ENCODE peak calls at places on chromosome 1, in ten cellular contexts. T is astrocyte of the cerebellum, F is thoracic aorta, K is MCF 10A, H is osteoblast, W is SK-N-SH, Y is GM12865, S is adrenal gland, U is AG04450, G is H9. E is an unnamed sample.

GRCh38 chr1:20442920-20443625 is 42.9 kb downstream of the CAMK2N1 start:
- DNase-seq in T (no peak), F (no peak), K (no peak), H (peak; percentile 11), W (peak; percentile 71), Y (no peak), S (no peak), U (no peak), G (no peak), E (peak; percentile 63)

GRCh38 chr1:61337037-61337436 is 254.7 kb downstream of the NFIA start:
- DNase-seq in T (no peak), F (no peak), K (peak; percentile 23), H (no peak), W (no peak), Y (no peak), S (no peak), U (no peak), G (no peak), E (no peak)

GRCh38 chr1:70896224-70896623 is 151.4 kb downstream of the PTGER3 start:
- DNase-seq in T (no peak), F (no peak), K (peak; percentile 22), H (no peak), W (no peak), Y (no peak), S (no peak), U (no peak), G (no peak), E (no peak)

GRCh38 chr1:156493749-156494148 is 6.8 kb downstream of the MEF2D start:
- DNase-seq in T (no peak), F (no peak), K (no peak), H (no peak), W (no peak), Y (no peak), S (no peak), U (no peak), G (no peak), E (no peak)

GRCh38 chr1:30780409-30780808 is 22.8 kb upstream of the LAPTM5 start:
- DNase-seq in T (no peak), F (no peak), K (no peak), H (peak; percentile 42), W (no peak), Y (no peak), S (no peak), U (no peak), G (no peak), E (no peak)

GRCh38 chr1:205271277-205271676 is 43.5 kb downstream of the TMCC2 start:
- DNase-seq in T (no peak), F (no peak), K (no peak), H (peak; percentile 94), W (no peak), Y (no peak), S (peak; percentile 72), U (no peak), G (no peak), E (no peak)

GRCh38 chr1:17498214-17498613 is 41.3 kb upstream of the ARHGEF10L start:
- DNase-seq in T (no peak), F (no peak), K (no peak), H (no peak), W (no peak), Y (no peak), S (no peak), U (no peak), G (no peak), E (no peak)

GRCh38 chr1:25729774-25730173 is 70.2 kb upstream of the SELENON start:
- DNase-seq in T (no peak), F (no peak), K (no peak), H (no peak), W (no peak), Y (no peak), S (peak; percentile 62), U (no peak), G (no peak), E (no peak)

GRCh38 chr1:58815680-58816071 is 31.8 kb upstream of the JUN start:
- DNase-seq in T (no peak), F (no peak), K (peak; percentile 62), H (no peak), W (peak; percentile 23), Y (peak; percentile 29), S (peak; percentile 52), U (no peak), G (peak; percentile 47), E (no peak)

GRCh38 chr1:8015809-8016165 is 10.3 kb downstream of the ERRFI1 start:
- DNase-seq in T (no peak), F (no peak), K (peak; percentile 60), H (peak; percentile 60), W (no peak), Y (no peak), S (peak; percentile 39), U (no peak), G (no peak), E (no peak)

GRCh38 chr1:8017495-8018310 is 8.4 kb downstream of the ERRFI1 start:
- DNase-seq in T (no peak), F (no peak), K (peak; percentile 80), H (no peak), W (no peak), Y (no peak), S (peak; percentile 47), U (no peak), G (no peak), E (no peak)

GRCh38 chr1:8015036-8015808 is 10.9 kb downstream of the ERRFI1 start:
- DNase-seq in T (peak; percentile 74), F (no peak), K (peak; percentile 82), H (peak; percentile 79), W (peak; percentile 62), Y (peak; percentile 64), S (peak; percentile 76), U (no peak), G (no peak), E (no peak)

GRCh38 chr1:8014381-8014988 is 11.6 kb downstream of the ERRFI1 start:
- DNase-seq in T (no peak), F (no peak), K (no peak), H (no peak), W (no peak), Y (no peak), S (no peak), U (no peak), G (no peak), E (no peak)

GRCh38 chr1:8016244-8017241 is 9.6 kb downstream of the ERRFI1 start:
- DNase-seq in T (no peak), F (no peak), K (no peak), H (no peak), W (no peak), Y (peak; percentile 5), S (no peak), U (no peak), G (no peak), E (no peak)
- TF ChIP-seq CTCF in T (no peak), F (no peak), K (no peak), H (no peak), W (peak; percentile 42), Y (no peak), S (no peak), U (no peak), G (peak; percentile 39), E (no peak)

DNA sequence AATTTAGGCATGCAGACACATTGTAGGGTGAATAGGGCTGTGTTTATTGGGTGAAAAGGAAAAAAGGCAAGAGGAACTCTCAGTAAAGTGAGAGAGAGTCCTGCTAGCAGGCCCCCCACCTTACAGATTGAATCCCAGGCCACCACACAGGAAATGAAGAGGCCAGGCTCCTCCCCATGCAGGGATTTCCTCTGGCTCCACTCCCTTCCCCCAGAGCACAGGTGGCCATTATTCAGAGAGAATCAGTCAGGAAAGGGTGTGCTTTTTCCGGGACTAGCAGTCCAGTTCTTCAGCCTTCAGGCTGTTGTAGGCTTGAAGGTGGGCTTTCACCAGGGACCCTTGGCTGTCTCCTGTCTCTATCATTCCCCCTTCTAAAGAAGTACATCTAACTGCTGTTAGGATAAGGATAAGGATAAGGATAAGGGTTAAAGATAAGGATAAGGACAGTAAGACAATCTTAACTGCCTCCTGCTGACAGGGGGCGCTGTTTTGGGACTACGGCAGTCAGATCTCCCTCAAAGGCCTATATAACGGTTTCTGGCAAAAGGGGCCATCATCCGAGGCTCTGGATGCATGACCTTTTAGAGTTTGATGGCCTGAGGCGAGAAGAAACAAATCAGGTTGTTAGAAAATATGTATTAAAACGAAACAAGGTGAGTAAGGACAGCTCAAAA is 26.3 kb downstream of the ZNF648 start:
- DNase-seq in T (no peak), F (no peak), K (no peak), H (no peak), W (no peak), Y (peak; percentile 54), S (no peak), U (no peak), G (peak; percentile 59), E (no peak)
- TF ChIP-seq CTCF in T (no peak), F (no peak), K (no peak), H (no peak), W (peak; percentile 34), Y (peak; percentile 58), S (no peak), U (no peak), G (peak; percentile 77), E (no peak)

DNA sequence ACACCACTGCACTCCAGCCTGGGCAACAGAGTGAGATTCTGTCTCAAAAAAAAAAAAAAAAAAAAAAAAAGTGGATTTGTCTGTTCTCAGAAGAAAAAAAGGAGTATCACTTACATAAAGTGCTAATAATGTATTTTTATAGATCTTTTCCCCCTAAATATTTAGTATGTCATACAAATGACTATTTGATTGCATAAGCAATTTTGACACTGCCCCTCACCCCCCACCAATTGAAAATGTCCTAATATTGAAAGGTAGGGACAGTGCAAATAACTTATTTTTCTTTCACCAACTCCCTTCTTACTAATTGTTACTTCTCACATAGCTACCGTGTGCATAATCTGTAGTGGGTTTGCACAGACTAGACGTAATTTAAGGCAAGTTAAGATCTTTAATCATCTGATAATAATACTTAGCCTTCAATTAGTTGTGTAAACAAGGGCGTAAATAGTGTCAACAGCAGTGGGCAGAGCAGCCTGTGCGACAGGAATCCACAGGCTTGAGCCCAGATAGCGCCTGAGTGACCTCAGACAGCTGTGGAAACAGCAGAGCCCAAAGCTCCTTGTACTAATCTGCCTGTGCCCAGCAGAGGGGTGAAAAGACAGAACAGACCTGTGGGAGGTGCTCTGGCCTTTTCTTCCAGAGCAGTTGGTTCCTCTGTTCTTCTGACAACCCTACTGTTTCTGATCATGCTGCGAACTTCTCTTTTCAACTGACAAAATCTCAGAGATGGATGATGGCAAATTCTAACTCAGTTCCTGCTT is 4.5 kb upstream of the IER5 start:
- DNase-seq in T (no peak), F (no peak), K (peak; percentile 79), H (no peak), W (peak; percentile 55), Y (peak; percentile 81), S (peak; percentile 79), U (no peak), G (peak; percentile 65), E (no peak)
- TF ChIP-seq CTCF in T (peak; percentile 55), F (peak; percentile 46), K (peak; percentile 37), H (peak; percentile 45), W (peak; percentile 49), Y (peak; percentile 60), S (peak; percentile 21), U (peak; percentile 42), G (peak; percentile 62), E (no peak)

DNA sequence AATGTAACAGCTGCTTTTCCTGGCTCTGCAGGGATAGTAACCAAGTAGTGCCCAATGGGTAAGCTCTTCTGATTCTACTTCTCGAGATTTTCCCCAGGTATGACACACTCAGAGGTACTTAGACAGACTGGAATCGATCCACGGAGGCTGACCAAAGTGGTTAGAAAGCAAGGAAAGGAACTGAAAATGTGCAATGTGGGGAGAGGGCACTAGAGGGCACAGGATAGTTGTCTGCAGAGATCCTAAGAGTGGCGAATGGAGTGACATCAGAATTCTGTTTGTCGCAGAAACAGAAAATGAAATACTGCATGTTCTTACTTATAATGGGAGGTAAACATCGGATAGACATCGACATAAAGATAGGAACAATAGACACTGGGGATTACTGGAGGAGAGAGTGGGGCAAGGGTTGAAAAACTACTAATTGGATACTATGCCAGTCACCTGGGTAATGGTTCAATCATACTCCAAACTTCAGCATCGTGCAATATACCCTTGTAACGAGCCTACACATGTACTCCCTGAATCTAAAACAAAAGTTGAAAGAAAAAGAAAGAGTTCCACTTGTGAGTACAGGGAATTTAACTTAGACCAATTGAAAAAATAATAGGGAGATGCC is 23.3 kb downstream of the CYP2J2 start:
- DNase-seq in T (no peak), F (no peak), K (peak; percentile 44), H (peak; percentile 74), W (peak; percentile 61), Y (peak; percentile 18), S (peak; percentile 55), U (no peak), G (peak; percentile 42), E (peak; percentile 31)
- TF ChIP-seq CTCF in T (peak; percentile 63), F (peak; percentile 35), K (peak; percentile 45), H (peak; percentile 53), W (peak; percentile 61), Y (peak; percentile 39), S (peak; percentile 23), U (peak; percentile 49), G (peak; percentile 69), E (peak; percentile 56)

E was measured in glutamatergic neuron.